ENCODE peak calls at places on chromosome 17, in six cellular contexts. S, R, D, O, T and G are unnamed samples.

GRCh38 chr17:16818340-16818739 is 128.3 kb downstream of the CCDC144A start:
- DNase-seq in S (no peak), R (no peak), D (no peak), O (no peak), T (no peak), G (no peak)

GRCh38 chr17:59462385-59462784 is 103.0 kb upstream of the DHX40 start:
- DNase-seq in S (no peak), R (no peak), D (no peak), O (no peak), T (no peak), G (no peak)

GRCh38 chr17:73292031-73292531 is 19.7 kb downstream of the CDC42EP4 start:
- DNase-seq in S (peak), R (peak), D (peak), O (no peak), T (peak), G (peak)

GRCh38 chr17:2173005-2173404 is 118.1 kb downstream of the HIC1 start:
- DNase-seq in S (peak), R (no peak), D (no peak), O (peak), T (peak), G (peak)

GRCh38 chr17:75404223-75404738 is 1.2 kb downstream of the GRB2 start:
- DNase-seq in S (peak), R (peak), D (peak), O (peak), T (peak), G (peak)

GRCh38 chr17:46010597-46011186 is 11.6 kb downstream of the STH start:
- DNase-seq in S (no peak), R (no peak), D (no peak), O (no peak), T (no peak), G (no peak)

GRCh38 chr17:81254955-81255717 is 16.0 kb downstream of the NDUFAF8 start:
- DNase-seq in S (peak), R (peak), D (peak), O (peak), T (peak), G (peak)

GRCh38 chr17:55237268-55237667 is 27.5 kb upstream of the HLF start:
- DNase-seq in S (no peak), R (no peak), D (no peak), O (no peak), T (peak), G (peak)

GRCh38 chr17:41527076-41528023 is 758 bp downstream of the KRT19 start:
- DNase-seq in S (no peak), R (no peak), D (no peak), O (peak), T (no peak), G (no peak)

GRCh38 chr17:51228177-51228576 is 31.7 kb downstream of the MBTD1 start:
- DNase-seq in S (peak), R (peak), D (no peak), O (peak), T (peak), G (peak)

GRCh38 chr17:67440311-67441051 is 63.4 kb downstream of the PITPNC1 start:
- DNase-seq in S (peak), R (no peak), D (no peak), O (no peak), T (peak), G (peak)

GRCh38 chr17:19334331-19334730 is 28.2 kb downstream of the B9D1 start:
- DNase-seq in S (no peak), R (no peak), D (no peak), O (no peak), T (no peak), G (no peak)

GRCh38 chr17:1197379-1197778 is 17.6 kb upstream of the ABR start:
- DNase-seq in S (peak), R (no peak), D (no peak), O (peak), T (peak), G (peak)

GRCh38 chr17:2904135-2904534 is 107.9 kb downstream of the RAP1GAP2 start:
- DNase-seq in S (peak), R (peak), D (peak), O (no peak), T (peak), G (peak)

GRCh38 chr17:82212331-82213250 is at the start of gene CCDC57:
- DNase-seq in S (peak), R (no peak), D (peak), O (peak), T (peak), G (peak)

GRCh38 chr17:73439597-73439996 is 127.8 kb upstream of the CDC42EP4 start:
- DNase-seq in S (no peak), R (no peak), D (no peak), O (no peak), T (no peak), G (no peak)

GRCh38 chr17:48100591-48101011 is 677 bp downstream of the CBX1 start:
- DNase-seq in S (peak), R (peak), D (peak), O (peak), T (peak), G (peak)

GRCh38 chr17:9330140-9330902 is 245.3 kb downstream of the STX8 start:
- DNase-seq in S (no peak), R (no peak), D (no peak), O (no peak), T (no peak), G (no peak)

GRCh38 chr17:68591583-68591982 is 9.6 kb downstream of the FAM20A start:
- DNase-seq in S (no peak), R (no peak), D (peak), O (peak), T (no peak), G (no peak)

GRCh38 chr17:17540278-17540906 is 44.2 kb upstream of the RASD1 start:
- DNase-seq in S (no peak), R (no peak), D (no peak), O (no peak), T (no peak), G (no peak)

GRCh38 chr17:17833664-17834357 is 3.0 kb downstream of the SREBF1 start:
- DNase-seq in S (no peak), R (no peak), D (no peak), O (no peak), T (no peak), G (no peak)

GRCh38 chr17:49035470-49036269 is 38.5 kb downstream of the IGF2BP1 start:
- DNase-seq in S (peak), R (peak), D (peak), O (peak), T (peak), G (peak)

GRCh38 chr17:1241904-1242303 is 28.3 kb upstream of the BHLHA9 start:
- DNase-seq in S (peak), R (peak), D (no peak), O (peak), T (no peak), G (peak)

GRCh38 chr17:31824771-31825360 is 34.2 kb downstream of the COPRS start:
- DNase-seq in S (no peak), R (no peak), D (no peak), O (peak), T (peak), G (peak)
- TF ChIP-seq CTCF in S (no peak), R (no peak), D (no peak), O (no peak), T (no peak), G (no peak)

GRCh38 chr17:57357392-57357784 is 101.1 kb downstream of the MSI2 start:
- DNase-seq in S (no peak), R (no peak), D (peak), O (no peak), T (no peak), G (no peak)
- H3K4me3 ChIP-seq in S (no peak), R (no peak), D (peak), O (no peak), T (no peak), G (no peak)

DNA sequence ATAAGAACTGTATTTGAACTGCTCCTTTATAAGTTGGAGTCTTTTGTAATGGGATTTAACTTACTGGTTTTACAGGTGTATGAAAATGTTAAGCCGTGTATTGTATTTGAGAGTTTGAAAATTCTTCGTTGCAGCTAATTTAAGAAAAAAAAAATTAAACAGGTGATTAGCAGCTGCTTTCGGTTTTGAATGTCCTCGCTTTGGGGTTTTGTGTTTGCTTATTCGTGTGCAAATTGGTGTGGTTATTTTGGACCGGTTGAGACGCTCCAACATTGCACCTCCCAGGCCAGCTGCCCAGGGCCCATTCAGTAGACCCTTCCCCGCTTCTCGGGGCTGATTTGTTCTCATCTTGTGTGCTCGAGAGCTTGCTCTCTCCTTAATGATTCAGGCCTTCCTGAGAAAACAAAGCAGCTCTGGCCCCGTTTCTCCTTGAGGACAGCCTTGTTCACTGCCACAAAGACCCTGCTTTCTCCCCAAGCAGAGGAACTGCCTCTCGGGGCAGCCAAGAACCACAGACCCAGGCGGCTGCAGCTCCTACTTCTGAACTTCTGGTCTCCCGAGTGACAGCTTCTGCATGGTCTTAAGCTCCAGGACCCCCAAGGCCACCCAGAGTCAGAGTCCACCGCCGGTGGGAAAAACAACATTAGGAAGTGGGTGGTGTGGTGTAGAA is 100.5 kb downstream of the MSI2 start:
- DNase-seq in S (no peak), R (no peak), D (no peak), O (no peak), T (no peak), G (no peak)
- TF ChIP-seq CTCF in S (no peak), R (no peak), D (no peak), O (no peak), T (no peak), G (no peak)

DNA sequence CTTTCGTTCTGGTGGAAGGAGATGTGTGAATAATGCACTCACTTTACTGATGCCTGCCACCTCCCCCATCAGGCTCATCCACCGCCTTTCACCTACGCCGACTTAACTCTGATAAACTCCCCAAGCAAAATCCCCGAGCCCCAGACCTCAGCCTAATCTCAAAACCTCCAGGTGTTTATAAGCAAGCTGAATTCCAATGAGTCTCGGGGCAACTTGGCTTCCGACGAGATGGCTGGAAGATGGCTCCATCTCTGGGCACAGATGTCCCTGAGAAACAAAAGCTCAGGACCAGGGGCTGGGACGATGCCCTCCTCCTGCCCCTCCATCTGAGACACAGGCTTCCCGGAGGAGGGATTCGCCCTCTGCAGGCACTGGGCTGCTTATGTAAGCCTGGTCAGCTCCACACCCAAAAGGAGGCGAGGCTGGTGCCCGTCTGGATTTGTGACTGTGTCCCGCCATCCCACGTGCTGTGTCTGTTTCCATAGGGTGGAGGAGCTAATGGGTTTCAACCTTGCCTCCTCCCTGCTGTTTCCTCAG is 386.4 kb upstream of the TNRC6C start:
- DNase-seq in S (no peak), R (no peak), D (no peak), O (no peak), T (no peak), G (no peak)
- H3K4me3 ChIP-seq in S (no peak), R (no peak), D (peak), O (no peak), T (no peak), G (no peak)

DNA sequence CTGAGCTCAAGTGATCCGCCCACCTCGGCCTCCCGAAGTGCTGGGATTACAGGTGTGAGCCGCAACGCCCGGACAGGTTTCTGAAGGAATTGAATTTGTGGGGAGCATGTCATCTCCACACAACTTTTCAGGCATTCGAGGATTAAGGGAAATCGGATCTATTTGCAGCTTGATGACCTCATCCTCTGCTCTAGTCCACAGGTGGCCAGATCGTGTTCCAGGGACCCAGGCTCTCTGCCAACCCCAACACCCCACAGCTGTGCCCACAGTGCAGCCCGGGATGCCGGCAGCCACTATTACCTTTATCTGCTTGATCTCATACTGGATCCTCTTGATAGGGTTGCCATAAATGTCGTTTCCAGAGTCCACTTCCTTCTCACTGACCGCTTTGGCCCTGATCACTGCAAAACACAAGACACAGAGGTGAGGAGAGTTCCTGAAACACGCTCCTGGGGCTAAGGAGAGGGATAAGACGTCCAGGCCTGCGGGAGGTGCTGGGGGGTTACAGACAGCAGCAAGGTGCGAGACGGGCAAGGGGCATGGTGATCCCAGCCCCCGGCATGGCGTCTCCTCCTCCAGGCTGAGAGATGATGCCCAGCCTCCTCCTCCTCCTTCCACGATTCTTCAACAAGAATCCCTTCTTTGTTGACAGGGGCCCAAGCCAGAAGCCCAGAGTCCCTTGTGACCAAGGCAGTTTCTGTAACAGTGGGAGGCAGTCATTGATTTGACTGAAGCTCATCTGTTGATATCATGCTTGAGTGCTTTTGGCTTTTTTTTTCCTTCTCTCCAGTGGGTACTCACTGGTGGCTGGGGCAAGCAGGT is 29.3 kb downstream of the CEP295NL start:
- DNase-seq in S (no peak), R (peak), D (peak), O (no peak), T (peak), G (no peak)
- TF ChIP-seq CTCF in S (no peak), R (no peak), D (no peak), O (no peak), T (no peak), G (no peak)